ENCODE peak calls at places on chromosomes 12 and 14, in ten cellular contexts. M is amniotic stem cell, S is epithelial cell of prostate, L is mesenteric fat pad, N is NCI-H1105 treated with DMSO at 0.1 percent for 48 hours, Z is bronchial epithelial cell, D is KG1, X is RWPE1, H is ureter, P is COR-L47. E is an unnamed sample.

GRCh38 chr12:42893196-42893595 is 303.6 kb upstream of the PRICKLE1 start:
- DNase-seq in M (no peak), S (no peak), L (no peak), N (peak), Z (no peak), D (no peak), X (no peak), H (no peak), P (no peak), E (no peak)

GRCh38 chr12:51371295-51371953 is 19.8 kb downstream of the GALNT6 start:
- DNase-seq in M (peak), S (peak), L (no peak), N (no peak), Z (peak), D (no peak), X (peak), H (peak), P (no peak), E (peak)

GRCh38 chr12:72089678-72090077 is 151.0 kb downstream of the TPH2 start:
- DNase-seq in M (no peak), S (no peak), L (no peak), N (peak), Z (no peak), D (no peak), X (no peak), H (no peak), P (peak), E (no peak)

GRCh38 chr12:32196250-32197198 is 89.9 kb downstream of the BICD1 start:
- DNase-seq in M (no peak), S (no peak), L (no peak), N (no peak), Z (no peak), D (no peak), X (no peak), H (no peak), P (no peak), E (no peak)

GRCh38 chr12:9091933-9092598 is 23.7 kb downstream of the A2M start:
- DNase-seq in M (no peak), S (no peak), L (no peak), N (no peak), Z (no peak), D (no peak), X (no peak), H (no peak), P (no peak), E (no peak)

GRCh38 chr12:106580671-106581508 is 1.9 kb upstream of the RFX4 start:
- DNase-seq in M (no peak), S (no peak), L (no peak), N (no peak), Z (no peak), D (no peak), X (no peak), H (no peak), P (no peak), E (no peak)

GRCh38 chr12:108797677-108798076 is 59.7 kb downstream of the SSH1 start:
- DNase-seq in M (no peak), S (no peak), L (no peak), N (no peak), Z (no peak), D (no peak), X (no peak), H (no peak), P (no peak), E (no peak)

GRCh38 chr14:26008290-26008689 is 589.5 kb downstream of the NOVA1 start:
- DNase-seq in M (no peak), S (no peak), L (no peak), N (no peak), Z (peak), D (no peak), X (no peak), H (no peak), P (no peak), E (peak)

GRCh38 chr12:119006749-119007148 is 25.4 kb downstream of the SRRM4 start:
- DNase-seq in M (no peak), S (no peak), L (no peak), N (no peak), Z (no peak), D (no peak), X (no peak), H (no peak), P (no peak), E (no peak)

GRCh38 chr12:83086023-83086422 is 399.3 kb downstream of the TMTC2 start:
- DNase-seq in M (no peak), S (no peak), L (no peak), N (no peak), Z (no peak), D (no peak), X (no peak), H (no peak), P (no peak), E (no peak)